ENCODE peak calls at places on chromosome 21, in four cellular contexts. F is A549; V is naive thymus-derived CD4-positive, alpha-beta T cell; Q is fibroblast of lung. S is an unnamed sample. For H3K4me1, the result is how much of the 10 kb centered on the place peaks cover.

GRCh38 chr21:38631676-38632075 is 133.4 kb upstream of the ERG start:
- DNase-seq in F (no peak), V (no peak), Q (no peak), S (no peak)

GRCh38 chr21:31335957-31336738 is 7.9 kb downstream of the TIAM1 start:
- DNase-seq in F (no peak), V (no peak), Q (peak), S (no peak)

GRCh38 chr21:43588957-43589356 is 70.3 kb downstream of the HSF2BP start:
- DNase-seq in F (peak), V (no peak), Q (no peak), S (no peak)

GRCh38 chr21:35509004-35509704 is 460.1 kb upstream of the RUNX1 start:
- DNase-seq in F (no peak), V (no peak), Q (no peak), S (no peak)

GRCh38 chr21:21715286-21715969 is 717.2 kb downstream of the NCAM2 start:
- DNase-seq in F (no peak), V (no peak), Q (peak), S (no peak)

GRCh38 chr21:43192501-43193081 is 23.8 kb downstream of the CRYAA start:
- DNase-seq in F (no peak), V (no peak), Q (no peak), S (peak)

GRCh38 chr21:31609081-31609480 is 50.4 kb upstream of the SOD1 start:
- DNase-seq in F (no peak), V (no peak), Q (peak), S (no peak)

GRCh38 chr21:37208056-37208705 is 59.0 kb downstream of the VPS26C start:
- DNase-seq in F (no peak), V (no peak), Q (no peak), S (peak)

GRCh38 chr21:35641271-35642016 is 418.9 kb downstream of the SETD4 start:
- DNase-seq in F (no peak), V (no peak), Q (peak), S (no peak)

GRCh38 chr21:37970548-37970947 is 54.3 kb upstream of the KCNJ6 start:
- DNase-seq in F (no peak), V (no peak), Q (no peak), S (no peak)

GRCh38 chr21:28975401-28975800 is 17.3 kb downstream of the LTN1 start:
- DNase-seq in F (no peak), V (no peak), Q (peak), S (no peak)

GRCh38 chr21:41171210-41171609 is 3.2 kb downstream of the BACE2 start:
- DNase-seq in F (no peak), V (no peak), Q (no peak), S (no peak)

GRCh38 chr21:24894324-24894723 is 713.0 kb downstream of the MRPL39 start:
- DNase-seq in F (no peak), V (no peak), Q (no peak), S (no peak)

GRCh38 chr21:42373181-42373907 is 7.0 kb upstream of the TFF1 start:
- DNase-seq in F (no peak), V (no peak), Q (no peak), S (peak)

GRCh38 chr21:23009360-23009759 is 2011.2 kb downstream of the NCAM2 start:
- DNase-seq in F (no peak), V (no peak), Q (no peak), S (no peak)

GRCh38 chr21:43782741-43783700 is 6.4 kb upstream of the RRP1 start:
- DNase-seq in F (no peak), V (no peak), Q (no peak), S (peak)

GRCh38 chr21:25005388-25005787 is 601.9 kb downstream of the MRPL39 start:
- DNase-seq in F (no peak), V (no peak), Q (peak), S (no peak)

GRCh38 chr21:37827878-37828277 is 88.4 kb downstream of the KCNJ6 start:
- DNase-seq in F (no peak), V (no peak), Q (no peak), S (no peak)

DNA sequence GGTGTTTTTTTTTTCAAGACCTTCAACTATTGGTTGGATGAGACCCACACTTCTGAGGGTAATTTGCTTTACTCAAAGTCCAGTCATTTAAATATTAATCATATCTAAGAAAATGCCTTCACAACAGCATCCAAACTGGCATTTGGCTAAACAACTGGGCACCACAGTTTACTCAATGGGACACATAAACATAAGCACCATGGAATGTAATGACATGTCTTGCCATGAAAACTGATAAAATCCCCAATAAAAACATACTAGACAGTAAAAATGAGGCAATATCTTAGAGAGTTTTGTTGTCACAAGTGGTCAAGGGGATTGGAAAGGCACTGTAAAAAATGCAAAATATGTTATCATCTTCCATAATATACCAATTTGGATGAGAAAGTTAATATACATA is 838.8 kb upstream of the ADAMTS5 start:
- DNase-seq in F (no peak), V (no peak), Q (no peak), S (no peak)
- H3K4me1 ChIP-seq in F (under half), V (under half), Q (under half), S (under half)

DNA sequence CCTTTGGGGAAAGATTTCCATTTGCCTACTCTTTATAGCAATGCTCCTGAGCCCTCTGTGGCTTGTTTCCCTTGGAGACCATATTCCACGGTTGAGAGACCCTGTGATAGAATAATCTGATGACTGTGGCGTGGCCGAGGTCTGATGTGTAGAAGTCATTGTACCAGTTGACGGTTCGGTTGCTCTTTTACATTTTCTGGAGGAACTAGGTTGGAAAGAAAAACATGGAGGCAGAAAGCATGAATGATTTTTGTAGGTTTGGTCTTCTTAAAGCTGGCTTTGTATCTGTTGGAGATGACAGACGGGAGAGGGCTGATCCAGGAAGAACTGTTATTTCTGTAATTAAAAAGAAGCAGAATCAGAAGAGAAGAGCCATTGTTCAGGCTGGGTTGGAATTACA is 305.8 kb upstream of the NRIP1 start:
- DNase-seq in F (no peak), V (no peak), Q (no peak), S (no peak)
- H3K4me3 ChIP-seq in F (no peak), V (no peak), Q (no peak), S (no peak)

GRCh38 chr21:33136898-33137502 is 67.1 kb downstream of the OLIG1 start:
- DNase-seq in F (no peak), V (no peak), Q (no peak), S (no peak)

GRCh38 chr21:33139084-33139483 is 69.1 kb downstream of the OLIG1 start:
- DNase-seq in F (no peak), V (no peak), Q (no peak), S (no peak)

GRCh38 chr21:33135925-33136324 is 66.0 kb downstream of the OLIG1 start:
- DNase-seq in F (no peak), V (no peak), Q (no peak), S (no peak)

GRCh38 chr21:33140288-33140687 is 70.3 kb downstream of the OLIG1 start:
- DNase-seq in F (no peak), V (no peak), Q (no peak), S (no peak)
- H3K4me1 ChIP-seq in F (under half), V (under half), Q (under half), S (under half)

GRCh38 chr21:46287541-46287940 is 1.4 kb downstream of the YBEY start:
- DNase-seq in F (no peak), V (no peak), Q (no peak), S (no peak)
- H3K4me3 ChIP-seq in F (no peak), V (no peak), Q (peak), S (no peak)

DNA sequence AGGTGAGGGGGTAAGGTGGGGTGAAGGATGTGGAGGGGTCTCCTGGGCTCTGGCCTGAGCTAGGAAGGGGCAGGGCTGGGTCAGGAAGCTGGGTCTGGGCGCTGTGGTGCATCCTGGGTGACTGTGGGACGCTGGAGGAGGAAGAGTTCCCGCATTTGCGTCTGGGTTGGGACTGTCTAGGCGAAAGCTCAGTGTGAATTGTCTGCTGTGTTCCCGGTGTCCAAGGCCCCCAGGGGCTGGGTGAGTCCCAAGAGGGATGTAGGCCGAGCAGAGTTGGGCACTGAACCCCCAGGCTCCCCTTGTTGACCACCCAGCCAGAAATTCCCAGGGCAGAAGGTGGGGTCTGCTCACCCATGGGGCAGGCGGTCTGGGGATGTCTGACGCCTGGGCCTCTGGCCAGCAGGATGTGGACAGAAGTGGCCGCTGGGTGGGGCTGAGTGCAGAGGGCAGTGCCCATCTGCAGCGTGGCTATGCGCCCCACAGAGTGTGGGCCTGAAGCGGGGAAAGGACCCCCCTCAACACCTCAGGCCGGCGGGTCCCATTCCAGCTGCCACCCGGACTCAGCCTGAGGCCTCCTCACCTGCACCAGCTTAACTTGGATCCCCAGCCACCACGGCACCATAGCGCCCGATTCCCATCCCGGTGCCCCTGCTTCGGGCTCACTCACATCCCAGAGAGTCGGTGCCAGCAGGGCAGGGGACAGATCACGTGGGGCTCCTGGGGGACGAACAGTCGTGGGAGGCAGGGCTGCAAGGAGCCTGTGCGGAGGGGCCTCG is 36.9 kb upstream of the POFUT2 start:
- DNase-seq in F (peak), V (no peak), Q (no peak), S (peak)
- H3K4me1 ChIP-seq in F (half or more), V (under half), Q (under half), S (under half)

GRCh38 chr21:34129039-34129891 is 55.9 kb downstream of the MRPS6 start:
- DNase-seq in F (no peak), V (peak), Q (peak), S (no peak)
- H3K4me3 ChIP-seq in F (no peak), V (peak), Q (peak), S (no peak)

DNA sequence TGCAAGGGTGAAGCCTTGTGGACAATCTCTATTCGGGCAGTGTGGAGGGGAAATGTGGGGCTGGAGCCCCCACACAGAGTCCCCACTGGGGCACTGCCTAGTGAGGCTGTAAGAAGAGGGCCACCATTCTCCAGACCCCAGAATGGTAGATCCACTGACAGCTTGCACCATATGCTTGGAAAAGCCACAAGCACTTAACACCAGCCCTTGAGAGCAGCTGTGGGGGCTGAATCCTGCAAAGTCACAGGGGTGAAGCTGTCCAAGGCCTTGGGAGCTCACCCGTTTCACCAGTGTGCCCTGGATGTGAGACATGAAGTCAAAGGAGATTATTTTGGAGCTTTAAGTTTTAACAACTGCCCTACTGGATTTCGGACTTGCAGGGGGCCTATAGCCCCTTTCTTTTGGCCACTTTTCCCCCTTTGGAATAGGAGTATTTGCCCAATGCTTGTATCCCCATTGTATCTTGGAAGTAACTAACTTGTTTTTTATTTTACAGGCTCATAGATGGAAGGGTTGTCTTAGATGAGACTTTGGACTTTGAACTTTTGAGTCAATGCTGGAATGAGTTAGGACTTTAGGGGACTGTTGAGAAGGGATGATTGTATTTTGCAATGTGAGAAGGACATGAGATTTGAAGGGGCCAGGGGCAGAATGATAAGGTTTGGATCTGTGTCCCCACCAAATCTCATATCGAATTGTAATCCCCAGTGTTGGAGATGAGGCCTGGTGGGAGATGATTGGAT is 16.3 kb upstream of the COL6A1 start:
- DNase-seq in F (no peak), V (no peak), Q (no peak), S (no peak)
- H3K4me1 ChIP-seq in F (under half), V (under half), Q (under half), S (under half)